ENCODE peak calls at places on chromosomes 11 and 22, in seven cellular contexts. One of them, this sample, is unnamed.
A peak's percentile ranks its signal among the peaks of the same experiment; 100 is the strongest.

GRCh38 chr11:104907521-104908185 is 9.4 kb upstream of the CASP12 start:
- DNase-seq in pancreas: no peak
- DNase-seq in GM23338: no peak
- DNase-seq in PC-9: no peak
- DNase-seq in neural progenitor cell: no peak
- DNase-seq in naive thymus-derived CD4-positive, alpha-beta T cell: no peak
- DNase-seq in thoracic aorta: no peak
- DNase-seq in this sample: no peak

GRCh38 chr22:33728847-33729246 is 191.4 kb downstream of the LARGE1 start:
- DNase-seq in pancreas: no peak
- DNase-seq in GM23338: no peak
- DNase-seq in PC-9: peak; percentile 31
- DNase-seq in neural progenitor cell: no peak
- DNase-seq in naive thymus-derived CD4-positive, alpha-beta T cell: no peak
- DNase-seq in thoracic aorta: no peak
- DNase-seq in this sample: no peak

GRCh38 chr11:115654792-115655191 is 150.6 kb upstream of the CADM1 start:
- DNase-seq in pancreas: no peak
- DNase-seq in GM23338: no peak
- DNase-seq in PC-9: no peak
- DNase-seq in neural progenitor cell: no peak
- DNase-seq in naive thymus-derived CD4-positive, alpha-beta T cell: no peak
- DNase-seq in thoracic aorta: no peak
- DNase-seq in this sample: no peak

GRCh38 chr11:9943346-9944110 is 279.7 kb downstream of the SWAP70 start:
- DNase-seq in pancreas: no peak
- DNase-seq in GM23338: no peak
- DNase-seq in PC-9: peak; percentile 62
- DNase-seq in neural progenitor cell: no peak
- DNase-seq in naive thymus-derived CD4-positive, alpha-beta T cell: no peak
- DNase-seq in thoracic aorta: no peak
- DNase-seq in this sample: no peak

GRCh38 chr22:48753752-48754517 is 1073.7 kb downstream of the BRD1 start:
- DNase-seq in pancreas: no peak
- DNase-seq in GM23338: no peak
- DNase-seq in PC-9: no peak
- DNase-seq in neural progenitor cell: no peak
- DNase-seq in naive thymus-derived CD4-positive, alpha-beta T cell: no peak
- DNase-seq in thoracic aorta: no peak
- DNase-seq in this sample: no peak

GRCh38 chr11:44138286-44138685 is 42.8 kb downstream of the EXT2 start:
- DNase-seq in pancreas: no peak
- DNase-seq in GM23338: no peak
- DNase-seq in PC-9: no peak
- DNase-seq in neural progenitor cell: no peak
- DNase-seq in naive thymus-derived CD4-positive, alpha-beta T cell: no peak
- DNase-seq in thoracic aorta: no peak
- DNase-seq in this sample: peak; percentile 49

GRCh38 chr11:118622376-118623290 is 15.2 kb downstream of the PHLDB1 start:
- DNase-seq in pancreas: no peak
- DNase-seq in GM23338: no peak
- DNase-seq in PC-9: peak; percentile 98
- DNase-seq in neural progenitor cell: peak; percentile 49
- DNase-seq in naive thymus-derived CD4-positive, alpha-beta T cell: no peak
- DNase-seq in thoracic aorta: no peak
- DNase-seq in this sample: peak; percentile 95

GRCh38 chr11:122711831-122712378 is 56.4 kb downstream of the UBASH3B start:
- DNase-seq in pancreas: no peak
- DNase-seq in GM23338: no peak
- DNase-seq in PC-9: peak; percentile 72
- DNase-seq in neural progenitor cell: no peak
- DNase-seq in naive thymus-derived CD4-positive, alpha-beta T cell: no peak
- DNase-seq in thoracic aorta: no peak
- DNase-seq in this sample: peak; percentile 26

GRCh38 chr11:8732276-8732675 is 49.7 kb downstream of the RPL27A start:
- DNase-seq in pancreas: no peak
- DNase-seq in GM23338: no peak
- DNase-seq in PC-9: no peak
- DNase-seq in neural progenitor cell: no peak
- DNase-seq in naive thymus-derived CD4-positive, alpha-beta T cell: no peak
- DNase-seq in thoracic aorta: no peak
- DNase-seq in this sample: no peak

GRCh38 chr11:69337211-69337721 is 43.3 kb downstream of the MYEOV start:
- DNase-seq in pancreas: no peak
- DNase-seq in GM23338: no peak
- DNase-seq in PC-9: no peak
- DNase-seq in neural progenitor cell: no peak
- DNase-seq in naive thymus-derived CD4-positive, alpha-beta T cell: peak; percentile 65
- DNase-seq in thoracic aorta: no peak
- DNase-seq in this sample: peak; percentile 71

GRCh38 chr11:64842851-64843841 is 1.3 kb downstream of the CDC42BPG start:
- DNase-seq in pancreas: peak; percentile 82
- DNase-seq in GM23338: no peak
- DNase-seq in PC-9: peak; percentile 89
- DNase-seq in neural progenitor cell: peak; percentile 46
- DNase-seq in naive thymus-derived CD4-positive, alpha-beta T cell: no peak
- DNase-seq in thoracic aorta: no peak
- DNase-seq in this sample: no peak

GRCh38 chr22:28282346-28282745 is 363.3 kb upstream of the PITPNB start:
- DNase-seq in pancreas: no peak
- DNase-seq in GM23338: peak; percentile 27
- DNase-seq in PC-9: no peak
- DNase-seq in neural progenitor cell: no peak
- DNase-seq in naive thymus-derived CD4-positive, alpha-beta T cell: no peak
- DNase-seq in thoracic aorta: no peak
- DNase-seq in this sample: no peak

GRCh38 chr11:124951341-124951740 is 2.7 kb upstream of the CCDC15 start:
- DNase-seq in pancreas: no peak
- DNase-seq in GM23338: no peak
- DNase-seq in PC-9: no peak
- DNase-seq in neural progenitor cell: no peak
- DNase-seq in naive thymus-derived CD4-positive, alpha-beta T cell: no peak
- DNase-seq in thoracic aorta: no peak
- DNase-seq in this sample: no peak

GRCh38 chr22:41286639-41287091 is 678 bp upstream of the RANGAP1 start:
- DNase-seq in pancreas: no peak
- DNase-seq in GM23338: no peak
- DNase-seq in PC-9: no peak
- DNase-seq in neural progenitor cell: no peak
- DNase-seq in naive thymus-derived CD4-positive, alpha-beta T cell: peak; percentile 72
- DNase-seq in thoracic aorta: no peak
- DNase-seq in this sample: no peak

GRCh38 chr11:13335319-13335718 is 57.7 kb downstream of the BMAL1 start:
- DNase-seq in pancreas: peak; percentile 72
- DNase-seq in GM23338: peak; percentile 85
- DNase-seq in PC-9: peak; percentile 38
- DNase-seq in neural progenitor cell: peak; percentile 72
- DNase-seq in naive thymus-derived CD4-positive, alpha-beta T cell: peak; percentile 67
- DNase-seq in thoracic aorta: no peak
- DNase-seq in this sample: peak; percentile 67

GRCh38 chr11:13333456-13333957 is 55.9 kb downstream of the BMAL1 start:
- DNase-seq in pancreas: no peak
- DNase-seq in GM23338: no peak
- DNase-seq in PC-9: peak; percentile 72
- DNase-seq in neural progenitor cell: no peak
- DNase-seq in naive thymus-derived CD4-positive, alpha-beta T cell: no peak
- DNase-seq in thoracic aorta: no peak
- DNase-seq in this sample: no peak

GRCh38 chr11:13336246-13336873 is 58.8 kb downstream of the BMAL1 start:
- DNase-seq in pancreas: no peak
- DNase-seq in GM23338: no peak
- DNase-seq in PC-9: no peak
- DNase-seq in neural progenitor cell: no peak
- DNase-seq in naive thymus-derived CD4-positive, alpha-beta T cell: no peak
- DNase-seq in thoracic aorta: no peak
- DNase-seq in this sample: no peak

GRCh38 chr11:13332124-13332523 is 54.5 kb downstream of the BMAL1 start:
- DNase-seq in pancreas: no peak
- DNase-seq in GM23338: no peak
- DNase-seq in PC-9: no peak
- DNase-seq in neural progenitor cell: no peak
- DNase-seq in naive thymus-derived CD4-positive, alpha-beta T cell: no peak
- DNase-seq in thoracic aorta: no peak
- DNase-seq in this sample: no peak

DNA sequence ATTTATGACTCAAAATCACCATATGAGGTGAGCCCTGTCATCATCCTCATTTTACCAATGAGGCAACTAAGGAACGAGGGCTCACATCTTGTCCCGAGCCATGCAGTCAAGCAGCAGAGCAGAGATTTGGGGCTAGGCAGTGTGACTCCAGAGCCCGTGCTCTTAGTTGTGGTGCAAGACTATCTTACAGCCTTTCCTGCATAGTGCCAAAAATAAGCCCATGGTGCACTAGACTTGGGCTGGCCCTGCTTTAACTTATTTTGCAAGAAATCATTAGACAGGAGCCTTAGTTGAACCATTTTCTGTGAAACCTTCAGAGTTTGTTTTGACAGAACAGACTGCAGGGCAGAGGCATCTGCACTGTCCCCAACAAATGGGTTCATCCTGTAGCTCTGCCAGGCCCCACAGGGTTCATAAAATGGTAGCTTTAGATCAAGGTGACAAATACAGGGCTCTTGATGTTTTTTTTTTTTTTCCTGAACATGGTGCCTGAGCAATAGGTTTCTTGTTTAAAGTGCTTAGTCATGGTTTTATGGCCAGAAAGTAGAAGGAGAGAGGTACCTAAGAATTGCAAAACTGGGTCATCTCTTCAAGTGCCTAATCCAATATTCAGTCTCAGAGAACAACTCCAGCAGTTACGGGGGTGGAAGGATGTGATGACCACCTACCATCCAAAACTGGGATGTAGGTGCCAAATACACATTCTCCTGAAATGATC is 56.6 kb downstream of the BMAL1 start:
- DNase-seq in pancreas: no peak
- DNase-seq in GM23338: no peak
- DNase-seq in PC-9: no peak
- DNase-seq in neural progenitor cell: no peak
- DNase-seq in naive thymus-derived CD4-positive, alpha-beta T cell: no peak
- DNase-seq in thoracic aorta: no peak
- DNase-seq in this sample: no peak
- H3K4me1 ChIP-seq in pancreas: peaks cover 16% of the 10 kb centered on the region
- H3K4me1 ChIP-seq in GM23338: no peaks in the 10 kb centered on the region
- H3K4me1 ChIP-seq in PC-9: peaks cover 72% of the 10 kb centered on the region
- H3K4me1 ChIP-seq in neural progenitor cell: no peaks in the 10 kb centered on the region
- H3K4me1 ChIP-seq in naive thymus-derived CD4-positive, alpha-beta T cell: peaks cover 34% of the 10 kb centered on the region
- H3K4me1 ChIP-seq in thoracic aorta: peaks cover 46% of the 10 kb centered on the region
- H3K4me1 ChIP-seq in this sample: peaks cover 28% of the 10 kb centered on the region

GRCh38 chr22:45510376-45511232 is 7.9 kb downstream of the FBLN1 start:
- DNase-seq in pancreas: no peak
- DNase-seq in GM23338: no peak
- DNase-seq in PC-9: no peak
- DNase-seq in neural progenitor cell: no peak
- DNase-seq in naive thymus-derived CD4-positive, alpha-beta T cell: no peak
- DNase-seq in thoracic aorta: no peak
- DNase-seq in this sample: no peak
- H3K4me1 ChIP-seq in pancreas: no peaks in the 10 kb centered on the region
- H3K4me1 ChIP-seq in GM23338: peaks cover 42% of the 10 kb centered on the region
- H3K4me1 ChIP-seq in PC-9: peaks cover 33% of the 10 kb centered on the region
- H3K4me1 ChIP-seq in neural progenitor cell: peaks cover 81% of the 10 kb centered on the region
- H3K4me1 ChIP-seq in naive thymus-derived CD4-positive, alpha-beta T cell: no peaks in the 10 kb centered on the region
- H3K4me1 ChIP-seq in thoracic aorta: peaks cover 73% of the 10 kb centered on the region
- H3K4me1 ChIP-seq in this sample: peaks cover 5% of the 10 kb centered on the region

GRCh38 chr22:38221407-38221806 is 19.6 kb downstream of the MAFF start:
- DNase-seq in pancreas: no peak
- DNase-seq in GM23338: no peak
- DNase-seq in PC-9: no peak
- DNase-seq in neural progenitor cell: no peak
- DNase-seq in naive thymus-derived CD4-positive, alpha-beta T cell: no peak
- DNase-seq in thoracic aorta: no peak
- DNase-seq in this sample: no peak

GRCh38 chr22:38219644-38220043 is 17.9 kb downstream of the MAFF start:
- DNase-seq in pancreas: no peak
- DNase-seq in GM23338: no peak
- DNase-seq in PC-9: no peak
- DNase-seq in neural progenitor cell: no peak
- DNase-seq in naive thymus-derived CD4-positive, alpha-beta T cell: no peak
- DNase-seq in thoracic aorta: no peak
- DNase-seq in this sample: no peak

GRCh38 chr22:38221908-38222796 is 20.4 kb downstream of the MAFF start:
- DNase-seq in pancreas: no peak
- DNase-seq in GM23338: peak; percentile 43
- DNase-seq in PC-9: no peak
- DNase-seq in neural progenitor cell: peak; percentile 16
- DNase-seq in naive thymus-derived CD4-positive, alpha-beta T cell: no peak
- DNase-seq in thoracic aorta: no peak
- DNase-seq in this sample: no peak

GRCh38 chr22:38220163-38220562 is 18.4 kb downstream of the MAFF start:
- DNase-seq in pancreas: no peak
- DNase-seq in GM23338: no peak
- DNase-seq in PC-9: no peak
- DNase-seq in neural progenitor cell: no peak
- DNase-seq in naive thymus-derived CD4-positive, alpha-beta T cell: no peak
- DNase-seq in thoracic aorta: no peak
- DNase-seq in this sample: no peak

DNA sequence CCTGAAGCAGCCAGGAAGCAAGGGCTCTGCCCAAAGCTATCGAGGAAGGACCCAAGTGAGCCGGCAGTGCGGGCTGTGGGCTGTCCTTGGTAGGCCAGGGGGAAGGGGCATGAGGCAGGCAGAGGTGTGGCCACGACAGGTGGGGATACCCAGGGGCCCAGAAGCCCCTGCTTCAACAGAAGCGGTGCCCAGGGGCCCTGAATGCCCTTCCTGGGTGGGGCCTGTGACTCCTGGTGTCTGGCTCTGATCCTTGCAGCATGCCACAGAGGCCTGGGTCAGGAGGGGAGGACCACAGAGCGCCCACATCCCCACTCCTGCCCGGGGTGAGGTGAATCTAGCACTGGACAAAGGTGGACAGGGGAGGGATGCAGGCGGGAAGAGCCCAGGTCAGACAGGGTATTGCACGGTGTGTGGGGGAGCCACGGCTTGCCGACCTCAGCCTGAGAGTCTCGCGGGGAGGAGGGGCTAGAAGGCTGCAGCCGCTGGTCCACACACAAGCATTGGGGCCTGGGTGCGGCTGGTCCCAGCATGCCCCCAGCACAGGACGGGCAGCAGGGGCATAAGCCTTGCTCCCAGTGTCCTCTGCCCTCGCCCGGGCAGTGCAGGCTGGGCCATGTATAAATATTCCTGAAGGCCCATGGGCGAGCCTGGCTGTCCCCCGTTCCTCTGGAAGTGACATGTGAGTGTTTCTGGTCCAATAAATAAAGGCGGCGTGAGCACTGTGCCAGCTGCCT is 19.0 kb downstream of the MAFF start:
- DNase-seq in pancreas: no peak
- DNase-seq in GM23338: no peak
- DNase-seq in PC-9: no peak
- DNase-seq in neural progenitor cell: no peak
- DNase-seq in naive thymus-derived CD4-positive, alpha-beta T cell: no peak
- DNase-seq in thoracic aorta: no peak
- DNase-seq in this sample: no peak
- H3K4me1 ChIP-seq in pancreas: no peaks in the 10 kb centered on the region
- H3K4me1 ChIP-seq in GM23338: peaks cover 18% of the 10 kb centered on the region
- H3K4me1 ChIP-seq in PC-9: peaks cover 38% of the 10 kb centered on the region
- H3K4me1 ChIP-seq in neural progenitor cell: peaks cover 4% of the 10 kb centered on the region
- H3K4me1 ChIP-seq in naive thymus-derived CD4-positive, alpha-beta T cell: no peaks in the 10 kb centered on the region
- H3K4me1 ChIP-seq in thoracic aorta: peaks cover 42% of the 10 kb centered on the region
- H3K4me1 ChIP-seq in this sample: peaks cover 28% of the 10 kb centered on the region

DNA sequence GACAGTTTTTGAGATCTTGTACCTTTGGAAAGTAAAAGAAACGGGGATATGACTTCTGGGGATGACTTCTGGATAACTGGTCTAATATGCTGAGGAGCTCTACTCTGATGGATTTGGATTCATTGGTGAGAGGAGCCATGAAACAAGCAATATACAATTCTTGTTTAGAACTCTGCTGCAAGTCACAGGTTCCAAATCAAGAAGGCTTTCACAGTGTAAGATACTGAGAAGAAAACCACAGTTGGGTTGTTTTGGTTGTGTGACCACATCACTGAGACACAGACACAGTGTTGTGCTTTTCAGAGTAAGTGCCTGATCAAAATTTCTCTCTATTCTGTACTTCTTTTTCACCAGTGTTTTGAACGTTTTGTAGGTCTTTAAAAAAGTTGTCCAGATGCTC is 13.1 kb upstream of the UCP2 start:
- DNase-seq in pancreas: no peak
- DNase-seq in GM23338: no peak
- DNase-seq in PC-9: no peak
- DNase-seq in neural progenitor cell: no peak
- DNase-seq in naive thymus-derived CD4-positive, alpha-beta T cell: peak; percentile 90
- DNase-seq in thoracic aorta: no peak
- DNase-seq in this sample: no peak
- H3K4me1 ChIP-seq in pancreas: no peaks in the 10 kb centered on the region
- H3K4me1 ChIP-seq in GM23338: peaks cover 13% of the 10 kb centered on the region
- H3K4me1 ChIP-seq in PC-9: peaks cover 6% of the 10 kb centered on the region
- H3K4me1 ChIP-seq in neural progenitor cell: no peaks in the 10 kb centered on the region
- H3K4me1 ChIP-seq in naive thymus-derived CD4-positive, alpha-beta T cell: peaks cover 45% of the 10 kb centered on the region
- H3K4me1 ChIP-seq in thoracic aorta: no peaks in the 10 kb centered on the region
- H3K4me1 ChIP-seq in this sample: no peaks in the 10 kb centered on the region